ENCODE peak calls at places on chromosome 13, in four cellular contexts. One of them, this sample, is unnamed. For H3K4me1 and H3K9me3, the result is how much of the 10 kb centered on the place peaks cover.

GRCh38 chr13:31310781-31311180 is 111.0 kb downstream of the B3GLCT start:
- DNase-seq in IMR-90: peak
- DNase-seq in ascending aorta: no peak
- DNase-seq in left ventricle myocardium inferior: peak
- DNase-seq in this sample: peak

GRCh38 chr13:48858122-48858521 is 117.6 kb upstream of the FNDC3A start:
- DNase-seq in IMR-90: no peak
- DNase-seq in ascending aorta: no peak
- DNase-seq in left ventricle myocardium inferior: no peak
- DNase-seq in this sample: no peak

GRCh38 chr13:36421447-36421846 is 10.8 kb upstream of the CCNA1 start:
- DNase-seq in IMR-90: no peak
- DNase-seq in ascending aorta: no peak
- DNase-seq in left ventricle myocardium inferior: no peak
- DNase-seq in this sample: no peak

GRCh38 chr13:44237276-44237767 is 136.3 kb upstream of the SERP2 start:
- DNase-seq in IMR-90: peak
- DNase-seq in left ventricle myocardium inferior: peak
- DNase-seq in ascending aorta: peak
- DNase-seq in this sample: peak

GRCh38 chr13:80132741-80133601 is 208.0 kb downstream of the SPRY2 start:
- DNase-seq in ascending aorta: peak
- DNase-seq in IMR-90: peak
- DNase-seq in left ventricle myocardium inferior: peak
- DNase-seq in this sample: peak

GRCh38 chr13:73138276-73138950 is 79.6 kb downstream of the KLF5 start:
- DNase-seq in ascending aorta: no peak
- DNase-seq in left ventricle myocardium inferior: no peak
- DNase-seq in IMR-90: peak
- DNase-seq in this sample: no peak

GRCh38 chr13:32647926-32648325 is 61.7 kb downstream of the PDS5B start:
- DNase-seq in left ventricle myocardium inferior: no peak
- DNase-seq in ascending aorta: no peak
- DNase-seq in IMR-90: no peak
- DNase-seq in this sample: no peak

GRCh38 chr13:103272770-103273169 is 206.6 kb upstream of the SLC10A2 start:
- DNase-seq in left ventricle myocardium inferior: no peak
- DNase-seq in ascending aorta: no peak
- DNase-seq in IMR-90: peak
- DNase-seq in this sample: no peak

GRCh38 chr13:29707876-29708543 is 112.5 kb upstream of the SLC7A1 start:
- DNase-seq in IMR-90: peak
- DNase-seq in ascending aorta: no peak
- DNase-seq in left ventricle myocardium inferior: no peak
- DNase-seq in this sample: no peak

GRCh38 chr13:21371011-21371410 is 88.1 kb downstream of the ZDHHC20 start:
- DNase-seq in IMR-90: no peak
- DNase-seq in ascending aorta: no peak
- DNase-seq in left ventricle myocardium inferior: no peak
- DNase-seq in this sample: no peak

GRCh38 chr13:26971990-26972888 is 199.4 kb downstream of the USP12 start:
- DNase-seq in left ventricle myocardium inferior: no peak
- DNase-seq in IMR-90: peak
- DNase-seq in ascending aorta: no peak
- DNase-seq in this sample: no peak

GRCh38 chr13:29908917-29909755 is 58.7 kb upstream of the UBL3 start:
- DNase-seq in ascending aorta: no peak
- DNase-seq in IMR-90: no peak
- DNase-seq in left ventricle myocardium inferior: no peak
- DNase-seq in this sample: no peak

GRCh38 chr13:22040810-22041364 is 370.0 kb downstream of the FGF9 start:
- DNase-seq in IMR-90: no peak
- DNase-seq in left ventricle myocardium inferior: no peak
- DNase-seq in ascending aorta: no peak
- DNase-seq in this sample: no peak

GRCh38 chr13:26048745-26049144 is 3.1 kb downstream of the SHISA2 start:
- DNase-seq in ascending aorta: no peak
- DNase-seq in IMR-90: no peak
- DNase-seq in left ventricle myocardium inferior: no peak
- DNase-seq in this sample: no peak

GRCh38 chr13:110001622-110002275 is 215.4 kb upstream of the IRS2 start:
- DNase-seq in left ventricle myocardium inferior: no peak
- DNase-seq in IMR-90: peak
- DNase-seq in ascending aorta: no peak
- DNase-seq in this sample: no peak

GRCh38 chr13:73556902-73557301 is 498.1 kb downstream of the KLF5 start:
- DNase-seq in left ventricle myocardium inferior: no peak
- DNase-seq in ascending aorta: no peak
- DNase-seq in IMR-90: no peak
- DNase-seq in this sample: no peak

GRCh38 chr13:76723551-76724232 is 162.5 kb downstream of the KCTD12 start:
- DNase-seq in IMR-90: peak
- DNase-seq in left ventricle myocardium inferior: peak
- DNase-seq in ascending aorta: no peak
- DNase-seq in this sample: no peak

GRCh38 chr13:110209950-110210603 is 96.9 kb downstream of the COL4A1 start:
- DNase-seq in IMR-90: no peak
- DNase-seq in left ventricle myocardium inferior: no peak
- DNase-seq in ascending aorta: no peak
- DNase-seq in this sample: no peak

GRCh38 chr13:99357149-99357596 is 50.0 kb upstream of the GPR183 start:
- DNase-seq in left ventricle myocardium inferior: no peak
- DNase-seq in ascending aorta: no peak
- DNase-seq in IMR-90: peak
- DNase-seq in this sample: no peak

GRCh38 chr13:77545626-77546412 is 10.3 kb downstream of the SCEL start:
- DNase-seq in ascending aorta: no peak
- DNase-seq in left ventricle myocardium inferior: no peak
- DNase-seq in IMR-90: no peak
- DNase-seq in this sample: peak

GRCh38 chr13:44104969-44105368 is 225.3 kb downstream of the LACC1 start:
- DNase-seq in ascending aorta: no peak
- DNase-seq in IMR-90: no peak
- DNase-seq in left ventricle myocardium inferior: no peak
- DNase-seq in this sample: no peak

GRCh38 chr13:87671824-87672603 is 843 bp downstream of the SLITRK5 start:
- DNase-seq in ascending aorta: no peak
- DNase-seq in IMR-90: no peak
- DNase-seq in left ventricle myocardium inferior: no peak
- DNase-seq in this sample: no peak

GRCh38 chr13:106919093-106919492 is 351.2 kb upstream of the ARGLU1 start:
- DNase-seq in ascending aorta: no peak
- DNase-seq in IMR-90: no peak
- DNase-seq in left ventricle myocardium inferior: no peak
- DNase-seq in this sample: no peak

GRCh38 chr13:30165791-30166190 is 141.6 kb downstream of the KATNAL1 start:
- DNase-seq in left ventricle myocardium inferior: no peak
- DNase-seq in ascending aorta: no peak
- DNase-seq in IMR-90: no peak
- DNase-seq in this sample: peak

GRCh38 chr13:34357435-34358232 is 539.7 kb downstream of the RFC3 start:
- DNase-seq in ascending aorta: no peak
- DNase-seq in left ventricle myocardium inferior: no peak
- DNase-seq in IMR-90: peak
- DNase-seq in this sample: no peak

GRCh38 chr13:65613004-65613403 is 1617.1 kb downstream of the PCDH9 start:
- DNase-seq in left ventricle myocardium inferior: no peak
- DNase-seq in ascending aorta: no peak
- DNase-seq in IMR-90: no peak
- DNase-seq in this sample: no peak

GRCh38 chr13:39929583-39929982 is 274.1 kb downstream of the COG6 start:
- DNase-seq in IMR-90: no peak
- DNase-seq in ascending aorta: no peak
- DNase-seq in left ventricle myocardium inferior: no peak
- DNase-seq in this sample: no peak

GRCh38 chr13:95497307-95497943 is 55.1 kb upstream of the CLDN10 start:
- DNase-seq in ascending aorta: no peak
- DNase-seq in left ventricle myocardium inferior: peak
- DNase-seq in IMR-90: no peak
- DNase-seq in this sample: peak

GRCh38 chr13:46341112-46341711 is 45.8 kb downstream of the RUBCNL start:
- DNase-seq in left ventricle myocardium inferior: no peak
- DNase-seq in IMR-90: peak
- DNase-seq in ascending aorta: no peak
- DNase-seq in this sample: no peak

GRCh38 chr13:24146961-24147569 is 13.5 kb upstream of the SPATA13 start:
- DNase-seq in IMR-90: no peak
- DNase-seq in ascending aorta: no peak
- DNase-seq in left ventricle myocardium inferior: no peak
- DNase-seq in this sample: no peak

GRCh38 chr13:113152894-113153809 is 5.3 kb upstream of the PROZ start:
- DNase-seq in IMR-90: no peak
- DNase-seq in left ventricle myocardium inferior: peak
- DNase-seq in ascending aorta: peak
- DNase-seq in this sample: peak

GRCh38 chr13:73722120-73722519 is 412.1 kb downstream of the KLF12 start:
- DNase-seq in left ventricle myocardium inferior: no peak
- DNase-seq in ascending aorta: no peak
- DNase-seq in IMR-90: peak
- DNase-seq in this sample: no peak

GRCh38 chr13:66518068-66518467 is 712.1 kb downstream of the PCDH9 start:
- DNase-seq in ascending aorta: no peak
- DNase-seq in IMR-90: no peak
- DNase-seq in left ventricle myocardium inferior: no peak
- DNase-seq in this sample: no peak

GRCh38 chr13:31803327-31803726 is 64.0 kb downstream of the RXFP2 start:
- DNase-seq in ascending aorta: no peak
- DNase-seq in left ventricle myocardium inferior: no peak
- DNase-seq in IMR-90: no peak
- DNase-seq in this sample: no peak

GRCh38 chr13:43805071-43805468 is 18.3 kb upstream of the ENOX1 start:
- DNase-seq in left ventricle myocardium inferior: no peak
- DNase-seq in ascending aorta: no peak
- DNase-seq in IMR-90: peak
- DNase-seq in this sample: no peak

GRCh38 chr13:105763851-105764250 is 771.6 kb downstream of the EFNB2 start:
- DNase-seq in left ventricle myocardium inferior: no peak
- DNase-seq in ascending aorta: no peak
- DNase-seq in IMR-90: no peak
- DNase-seq in this sample: no peak

GRCh38 chr13:35086667-35087066 is 144.6 kb downstream of the NBEA start:
- DNase-seq in left ventricle myocardium inferior: no peak
- DNase-seq in ascending aorta: no peak
- DNase-seq in IMR-90: no peak
- DNase-seq in this sample: no peak

GRCh38 chr13:54033323-54033861 is 1004.8 kb downstream of the OLFM4 start:
- DNase-seq in IMR-90: no peak
- DNase-seq in ascending aorta: no peak
- DNase-seq in left ventricle myocardium inferior: no peak
- DNase-seq in this sample: no peak

GRCh38 chr13:50910483-50910805 is 853 bp downstream of the RNASEH2B start:
- DNase-seq in ascending aorta: no peak
- DNase-seq in left ventricle myocardium inferior: no peak
- DNase-seq in IMR-90: peak
- DNase-seq in this sample: no peak
- H3K4me1 ChIP-seq in ascending aorta: under half
- H3K4me1 ChIP-seq in left ventricle myocardium inferior: half or more
- H3K4me1 ChIP-seq in IMR-90: under half
- H3K4me1 ChIP-seq in this sample: under half

DNA sequence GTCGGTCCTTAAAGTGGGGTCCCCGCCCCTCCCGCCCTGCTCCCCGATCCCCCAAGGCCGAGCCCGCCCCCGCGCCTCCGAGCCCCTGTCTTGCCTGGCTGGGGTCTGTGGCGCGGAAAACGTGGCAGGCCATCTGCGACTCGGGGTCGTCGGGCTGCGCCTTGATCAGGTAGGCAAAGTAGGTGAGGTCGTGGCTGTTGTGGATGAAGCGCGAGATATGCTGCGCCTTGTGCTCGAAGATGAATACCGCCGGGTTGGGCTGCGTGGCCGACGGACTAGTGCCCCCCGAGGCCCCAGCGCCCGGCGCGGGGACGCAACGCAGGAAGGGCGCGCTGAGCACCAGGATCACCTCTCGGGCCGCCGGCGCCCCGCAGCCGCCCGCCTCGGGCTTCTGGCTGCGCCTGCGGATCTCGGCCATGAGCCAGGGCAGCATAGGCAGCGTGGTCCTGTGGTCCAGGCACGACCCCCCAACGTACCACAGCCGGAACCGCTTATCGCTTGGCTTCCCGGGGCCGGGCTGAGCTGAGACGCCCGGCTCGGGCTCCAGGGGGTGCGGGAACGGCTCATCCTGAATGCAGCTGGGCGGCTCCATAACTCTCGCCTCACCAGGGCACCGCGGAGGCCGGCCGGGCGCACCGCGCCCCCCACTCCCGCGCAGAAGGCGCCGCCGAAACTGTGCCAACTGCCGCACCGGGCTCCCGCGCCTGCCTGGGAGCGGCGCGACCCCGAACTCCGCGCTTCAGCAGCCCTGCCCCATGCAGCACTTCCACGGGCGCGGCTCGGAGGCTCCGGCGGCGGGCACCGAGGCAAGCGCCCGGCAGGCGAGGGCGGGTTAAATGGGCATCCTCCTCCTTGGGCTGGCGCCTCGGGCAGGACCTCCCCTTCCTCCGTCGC is 546 bp downstream of the TBC1D4 start:
- DNase-seq in ascending aorta: peak
- DNase-seq in IMR-90: no peak
- DNase-seq in left ventricle myocardium inferior: peak
- DNase-seq in this sample: peak
- H3K4me3 ChIP-seq in ascending aorta: peak
- H3K4me3 ChIP-seq in IMR-90: peak
- H3K4me3 ChIP-seq in left ventricle myocardium inferior: peak
- H3K4me3 ChIP-seq in this sample: peak

DNA sequence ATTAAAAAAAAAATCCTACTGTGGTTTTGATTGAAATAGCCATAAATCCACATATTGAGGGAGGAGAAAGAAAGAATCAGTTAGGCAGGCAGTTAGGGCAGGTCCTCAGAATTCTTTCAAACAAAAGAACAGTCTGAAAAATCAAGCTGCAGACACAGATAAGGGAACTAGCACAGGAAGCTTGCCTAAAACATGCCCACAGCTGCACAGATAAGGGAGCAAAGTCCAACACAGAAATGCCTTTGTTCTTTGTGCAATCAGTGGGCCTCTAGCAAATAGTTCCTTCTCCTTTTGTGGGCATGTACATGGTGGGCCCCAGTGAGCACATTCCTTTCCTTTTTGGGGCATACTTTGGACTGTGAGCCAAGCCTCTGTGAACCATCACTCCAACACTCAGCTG is 42.7 kb downstream of the UTP14C start:
- DNase-seq in left ventricle myocardium inferior: no peak
- DNase-seq in ascending aorta: no peak
- DNase-seq in IMR-90: no peak
- DNase-seq in this sample: no peak
- H3K9me3 ChIP-seq in left ventricle myocardium inferior: half or more
- H3K9me3 ChIP-seq in ascending aorta: under half
- H3K9me3 ChIP-seq in IMR-90: under half
- H3K9me3 ChIP-seq in this sample: under half

GRCh38 chr13:40994581-40995230 is 24.4 kb downstream of the ELF1 start:
- DNase-seq in left ventricle myocardium inferior: no peak
- DNase-seq in ascending aorta: no peak
- DNase-seq in IMR-90: no peak
- DNase-seq in this sample: no peak
- H3K4me1 ChIP-seq in left ventricle myocardium inferior: half or more
- H3K4me1 ChIP-seq in ascending aorta: under half
- H3K4me1 ChIP-seq in IMR-90: under half
- H3K4me1 ChIP-seq in this sample: under half

GRCh38 chr13:45258339-45258685 is 57.5 kb upstream of the KCTD4 start:
- DNase-seq in ascending aorta: no peak
- DNase-seq in left ventricle myocardium inferior: no peak
- DNase-seq in IMR-90: no peak
- DNase-seq in this sample: no peak
- H3K4me3 ChIP-seq in ascending aorta: no peak
- H3K4me3 ChIP-seq in left ventricle myocardium inferior: no peak
- H3K4me3 ChIP-seq in IMR-90: no peak
- H3K4me3 ChIP-seq in this sample: no peak

GRCh38 chr13:111965466-111966214 is 101.3 kb upstream of the SOX1 start:
- DNase-seq in IMR-90: no peak
- DNase-seq in ascending aorta: no peak
- DNase-seq in left ventricle myocardium inferior: no peak
- DNase-seq in this sample: no peak
- H3K9me3 ChIP-seq in IMR-90: under half
- H3K9me3 ChIP-seq in ascending aorta: under half
- H3K9me3 ChIP-seq in left ventricle myocardium inferior: under half
- H3K9me3 ChIP-seq in this sample: under half